ENCODE peak calls at places on chromosomes 6 and 20, in seven cellular contexts. H, L, G, N, U, M and D are unnamed samples.

GRCh38 chr6:48782230-48782629 is 671.2 kb upstream of the PTCHD4 start:
- DNase-seq in H (no peak), L (no peak), G (no peak), N (no peak), U (no peak), M (no peak), D (no peak)

GRCh38 chr20:31890646-31891045 is 20.2 kb downstream of the TTLL9 start:
- DNase-seq in H (no peak), L (no peak), G (no peak), N (no peak), U (no peak), M (no peak), D (no peak)

GRCh38 chr6:11918739-11919605 is 93.1 kb upstream of the HIVEP1 start:
- DNase-seq in H (no peak), L (no peak), G (no peak), N (no peak), U (no peak), M (no peak), D (no peak)

GRCh38 chr6:139323511-139324445 is 32.0 kb upstream of the TXLNB start:
- DNase-seq in H (no peak), L (peak; percentile 81), G (peak; percentile 75), N (peak; percentile 51), U (peak; percentile 56), M (peak; percentile 92), D (peak; percentile 90)

GRCh38 chr6:124683507-124683906 is 278.7 kb upstream of the RNF217 start:
- DNase-seq in H (no peak), L (no peak), G (no peak), N (no peak), U (no peak), M (no peak), D (no peak)

GRCh38 chr20:5482791-5483190 is 166.0 kb upstream of the PROKR2 start:
- DNase-seq in H (no peak), L (no peak), G (no peak), N (no peak), U (no peak), M (no peak), D (no peak)

GRCh38 chr6:34021839-34022190 is 124.1 kb downstream of the GRM4 start:
- DNase-seq in H (no peak), L (peak; percentile 82), G (no peak), N (no peak), U (no peak), M (no peak), D (no peak)

GRCh38 chr6:11043552-11043960 is 549 bp downstream of the ELOVL2 start:
- DNase-seq in H (peak; percentile 16), L (no peak), G (no peak), N (no peak), U (peak; percentile 61), M (no peak), D (no peak)

GRCh38 chr20:19688031-19688806 is 69.8 kb upstream of the RIN2 start:
- DNase-seq in H (peak; percentile 89), L (peak; percentile 78), G (peak; percentile 67), N (peak; percentile 48), U (peak; percentile 64), M (peak; percentile 79), D (peak; percentile 76)

GRCh38 chr6:96862560-96862959 is 25.3 kb upstream of the GPR63 start:
- DNase-seq in H (no peak), L (no peak), G (no peak), N (no peak), U (no peak), M (no peak), D (no peak)

GRCh38 chr6:141598487-141598886 is 534.2 kb upstream of the GJE1 start:
- DNase-seq in H (no peak), L (no peak), G (no peak), N (no peak), U (no peak), M (no peak), D (no peak)

GRCh38 chr20:50445367-50446151 is 64.6 kb upstream of the PTPN1 start:
- DNase-seq in H (no peak), L (no peak), G (no peak), N (no peak), U (no peak), M (no peak), D (no peak)

GRCh38 chr6:111922454-111923297 is 49.4 kb upstream of the FYN start:
- DNase-seq in H (no peak), L (no peak), G (no peak), N (no peak), U (no peak), M (no peak), D (no peak)

GRCh38 chr6:167769408-167770190 is 57.1 kb upstream of the AFDN start:
- DNase-seq in H (no peak), L (no peak), G (no peak), N (no peak), U (no peak), M (no peak), D (peak; percentile 53)

GRCh38 chr6:11824986-11825385 is 46.4 kb upstream of the ADTRP start:
- DNase-seq in H (no peak), L (no peak), G (no peak), N (no peak), U (no peak), M (no peak), D (no peak)

GRCh38 chr20:48586728-48587127 is 241.1 kb downstream of the PREX1 start:
- DNase-seq in H (no peak), L (peak; percentile 53), G (no peak), N (no peak), U (no peak), M (peak; percentile 53), D (peak; percentile 58)

GRCh38 chr6:83590413-83590812 is 78.1 kb downstream of the PRSS35 start:
- DNase-seq in H (no peak), L (no peak), G (no peak), N (no peak), U (no peak), M (no peak), D (no peak)

GRCh38 chr20:64112691-64113443 is 5.5 kb upstream of the NPBWR2 start:
- DNase-seq in H (no peak), L (peak; percentile 2), G (no peak), N (no peak), U (peak; percentile 43), M (peak; percentile 53), D (peak; percentile 50)

GRCh38 chr20:50455656-50456451 is 54.3 kb upstream of the PTPN1 start:
- DNase-seq in H (no peak), L (no peak), G (no peak), N (no peak), U (no peak), M (no peak), D (peak; percentile 76)

GRCh38 chr6:163533443-163533842 is 118.9 kb downstream of the QKI start:
- DNase-seq in H (peak; percentile 35), L (no peak), G (no peak), N (no peak), U (no peak), M (no peak), D (no peak)

GRCh38 chr6:97053643-97054411 is 129.3 kb downstream of the KLHL32 start:
- DNase-seq in H (no peak), L (no peak), G (no peak), N (no peak), U (no peak), M (no peak), D (no peak)

DNA sequence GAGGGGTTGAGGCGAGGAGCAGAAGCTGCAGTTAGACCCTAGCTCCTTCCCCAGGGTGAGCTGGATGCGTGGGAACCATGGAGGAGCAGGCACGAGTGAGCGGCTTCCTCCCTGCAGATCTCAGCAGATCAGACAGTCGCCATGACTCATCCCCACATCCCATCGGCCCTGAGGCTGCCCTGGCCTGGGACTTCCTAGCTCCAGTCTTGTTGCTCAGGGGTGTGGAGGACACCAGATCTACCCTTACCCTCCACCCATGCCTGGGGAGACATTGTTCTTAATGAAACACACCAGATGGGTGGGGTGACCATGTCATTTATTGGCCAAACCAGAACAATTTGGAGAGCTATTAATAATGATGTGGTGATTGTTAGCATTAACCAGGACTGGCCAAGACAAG is 36.3 kb upstream of the TGM2 start:
- DNase-seq in H (peak; percentile 62), L (no peak), G (no peak), N (no peak), U (no peak), M (no peak), D (peak; percentile 57)
- TF ChIP-seq EP300 in H (no peak), L (no peak), G (no peak), N (no peak), U (no peak), M (no peak), D (no peak)

GRCh38 chr20:57950764-57951163 is 240.9 kb upstream of the PMEPA1 start:
- DNase-seq in H (no peak), L (no peak), G (no peak), N (no peak), U (no peak), M (no peak), D (no peak)

GRCh38 chr20:57947421-57948176 is 237.8 kb upstream of the PMEPA1 start:
- DNase-seq in H (no peak), L (no peak), G (no peak), N (no peak), U (no peak), M (no peak), D (no peak)

GRCh38 chr20:57946559-57947315 is 236.9 kb upstream of the PMEPA1 start:
- DNase-seq in H (no peak), L (no peak), G (no peak), N (no peak), U (no peak), M (no peak), D (no peak)

GRCh38 chr20:57951549-57951948 is 241.7 kb upstream of the PMEPA1 start:
- DNase-seq in H (no peak), L (no peak), G (no peak), N (no peak), U (no peak), M (no peak), D (no peak)

GRCh38 chr20:57948177-57948955 is 238.6 kb upstream of the PMEPA1 start:
- DNase-seq in H (no peak), L (no peak), G (no peak), N (no peak), U (no peak), M (no peak), D (no peak)
- H3K4me1 ChIP-seq in H (no peaks in the 10 kb centered on the region), L (no peaks in the 10 kb centered on the region), G (no peaks in the 10 kb centered on the region), N (no peaks in the 10 kb centered on the region), U (no peaks in the 10 kb centered on the region), M (no peaks in the 10 kb centered on the region), D (no peaks in the 10 kb centered on the region)

GRCh38 chr6:16493112-16493511 is 254.7 kb downstream of the GMPR start:
- DNase-seq in H (no peak), L (peak; percentile 18), G (no peak), N (no peak), U (no peak), M (no peak), D (no peak)
- TF ChIP-seq EP300 in H (no peak), L (no peak), G (no peak), N (no peak), U (no peak), M (no peak), D (no peak)

DNA sequence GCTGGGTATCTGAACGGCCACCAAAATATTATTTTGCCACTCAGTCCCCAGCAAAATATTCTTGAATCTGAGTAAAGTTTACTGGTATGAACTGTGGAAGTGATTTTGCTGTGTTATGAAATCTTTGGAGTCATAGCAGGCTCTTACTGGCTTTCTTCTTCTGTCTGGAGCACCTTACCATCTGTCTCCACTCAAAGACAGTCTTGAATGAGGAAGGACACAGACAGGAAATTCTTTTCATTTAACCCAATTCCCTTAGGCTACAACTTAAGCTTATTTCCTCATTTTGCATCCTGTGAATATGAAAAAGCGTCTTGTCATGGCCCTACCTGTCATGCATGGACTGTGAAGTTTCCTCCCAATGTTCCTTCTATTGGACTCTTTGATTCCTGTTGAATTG is 24.7 kb downstream of the FNDC1 start:
- DNase-seq in H (no peak), L (no peak), G (no peak), N (no peak), U (no peak), M (no peak), D (no peak)
- H3K4me1 ChIP-seq in H (no peaks in the 10 kb centered on the region), L (no peaks in the 10 kb centered on the region), G (no peaks in the 10 kb centered on the region), N (no peaks in the 10 kb centered on the region), U (no peaks in the 10 kb centered on the region), M (no peaks in the 10 kb centered on the region), D (peaks cover 4% of the 10 kb centered on the region)

GRCh38 chr6:25698631-25699030 is 46.6 kb downstream of the SCGN start:
- DNase-seq in H (no peak), L (no peak), G (no peak), N (no peak), U (no peak), M (no peak), D (no peak)
- TF ChIP-seq EP300 in H (no peak), L (no peak), G (no peak), N (no peak), U (no peak), M (no peak), D (no peak)